ENCODE peak calls at places on chromosomes 12 and 14, in four cellular contexts. Z is PC-3, F is hepatocyte, C is pancreas. I is an unnamed sample.

GRCh38 chr12:53844989-53845836 is 93.4 kb upstream of the HOXC13 start:
- DNase-seq in Z (peak; percentile 97), F (no peak), C (no peak), I (no peak)

GRCh38 chr12:14057895-14058294 is 76.5 kb upstream of the GRIN2B start:
- DNase-seq in Z (no peak), F (no peak), C (no peak), I (no peak)

GRCh38 chr14:84036863-84037262 is 1493.1 kb upstream of the FLRT2 start:
- DNase-seq in Z (peak; percentile 3), F (no peak), C (no peak), I (no peak)

GRCh38 chr12:100601626-100602025 is 28.1 kb downstream of the GAS2L3 start:
- DNase-seq in Z (no peak), F (no peak), C (no peak), I (no peak)

GRCh38 chr14:92316937-92317336 is 6.0 kb upstream of the SLC24A4 start:
- DNase-seq in Z (peak; percentile 85), F (no peak), C (no peak), I (no peak)

GRCh38 chr12:102569803-102570202 is 89.4 kb upstream of the IGF1 start:
- DNase-seq in Z (no peak), F (no peak), C (no peak), I (no peak)

GRCh38 chr12:113889806-113890581 is 76.1 kb downstream of the RBM19 start:
- DNase-seq in Z (no peak), F (no peak), C (no peak), I (no peak)

GRCh38 chr12:127559349-127560040 is 707.5 kb upstream of the TMEM132C start:
- DNase-seq in Z (peak; percentile 98), F (peak; percentile 25), C (no peak), I (no peak)

GRCh38 chr14:80498533-80498932 is 287.2 kb upstream of the DIO2 start:
- DNase-seq in Z (no peak), F (no peak), C (no peak), I (no peak)

DNA sequence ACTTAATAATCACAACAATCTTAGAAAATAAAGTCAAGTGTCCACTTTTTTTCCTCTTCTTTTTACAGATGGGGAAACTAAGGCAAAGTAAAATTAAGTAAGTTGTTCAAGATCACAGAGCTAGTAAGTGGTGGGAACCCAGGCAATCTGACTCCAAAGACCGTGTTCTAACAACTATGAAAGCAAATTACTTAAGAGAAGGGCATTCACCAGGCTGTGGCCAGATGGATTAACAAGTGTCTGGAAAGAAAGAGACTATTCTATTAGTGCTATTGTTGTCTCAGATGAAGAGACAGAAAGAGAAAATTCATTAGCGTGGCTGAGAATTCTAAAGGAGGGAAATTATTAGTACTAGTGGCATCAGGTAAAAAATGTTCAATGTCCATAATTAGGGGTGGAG is 48.5 kb downstream of the FGD6 start:
- DNase-seq in Z (no peak), F (no peak), C (no peak), I (no peak)
- H3K27ac ChIP-seq in Z (peak overlapping the region; percentile 5), F (peak overlapping the region; percentile 8), C (peak overlapping the region; percentile 48), I (no peak overlapping the region)

GRCh38 chr14:76828339-76829015 is 2.3 kb downstream of the LRRC74A start:
- DNase-seq in Z (no peak), F (no peak), C (peak; percentile 89), I (no peak)
- H3K4me3 ChIP-seq in Z (no peak overlapping the region), F (no peak overlapping the region), C (no peak overlapping the region), I (peak overlapping the region; percentile 22)

GRCh38 chr12:38544357-38545066 is 227.9 kb downstream of the ALG10B start:
- DNase-seq in Z (no peak), F (no peak), C (no peak), I (no peak)
- TF ChIP-seq CTCF in Z (peak; percentile 43), F (no peak), C (no peak), I (no peak)

GRCh38 chr12:122866950-122867607 is 28.8 kb downstream of the VPS37B start:
- DNase-seq in Z (no peak), F (no peak), C (no peak), I (peak; percentile 40)

GRCh38 chr12:122870163-122870842 is 25.6 kb downstream of the VPS37B start:
- DNase-seq in Z (no peak), F (no peak), C (no peak), I (peak; percentile 23)

GRCh38 chr12:122867701-122868461 is 28.0 kb downstream of the VPS37B start:
- DNase-seq in Z (peak; percentile 43), F (no peak), C (peak; percentile 93), I (peak; percentile 54)

GRCh38 chr12:122869207-122869973 is 26.5 kb downstream of the VPS37B start:
- DNase-seq in Z (no peak), F (no peak), C (no peak), I (peak; percentile 8)

GRCh38 chr12:122868471-122869177 is 27.3 kb downstream of the VPS37B start:
- DNase-seq in Z (no peak), F (no peak), C (no peak), I (no peak)
- H3K27ac ChIP-seq in Z (no peak overlapping the region), F (no peak overlapping the region), C (peak overlapping the region; percentile 79), I (peak overlapping the region; percentile 55)

GRCh38 chr14:103520269-103520656 is 2.4 kb downstream of the CKB start:
- DNase-seq in Z (no peak), F (peak; percentile 8), C (no peak), I (no peak)
- H3K4me3 ChIP-seq in Z (no peak overlapping the region), F (peak overlapping the region; percentile 91), C (no peak overlapping the region), I (peak overlapping the region; percentile 75)

GRCh38 chr14:86038401-86038985 is 508.5 kb downstream of the FLRT2 start:
- DNase-seq in Z (peak; percentile 42), F (peak; percentile 77), C (peak; percentile 14), I (no peak)
- TF ChIP-seq CTCF in Z (peak; percentile 60), F (peak; percentile 62), C (peak; percentile 39), I (peak; percentile 31)

GRCh38 chr12:118065380-118065779 is 4.4 kb upstream of the WSB2 start:
- DNase-seq in Z (no peak), F (no peak), C (no peak), I (no peak)
- H3K27ac ChIP-seq in Z (no peak overlapping the region), F (peak overlapping the region; percentile 98), C (no peak overlapping the region), I (no peak overlapping the region)

GRCh38 chr12:131033886-131034482 is 80.3 kb downstream of the ADGRD1 start:
- DNase-seq in Z (no peak), F (no peak), C (no peak), I (no peak)

GRCh38 chr12:131038159-131038558 is 84.5 kb downstream of the ADGRD1 start:
- DNase-seq in Z (no peak), F (no peak), C (no peak), I (no peak)

GRCh38 chr12:131035268-131035681 is 81.6 kb downstream of the ADGRD1 start:
- DNase-seq in Z (no peak), F (no peak), C (no peak), I (no peak)

GRCh38 chr12:131033486-131033885 is 79.8 kb downstream of the ADGRD1 start:
- DNase-seq in Z (no peak), F (no peak), C (no peak), I (no peak)

GRCh38 chr12:131034631-131035267 is 81.0 kb downstream of the ADGRD1 start:
- DNase-seq in Z (no peak), F (no peak), C (no peak), I (no peak)
- H3K4me3 ChIP-seq in Z (no peak overlapping the region), F (no peak overlapping the region), C (no peak overlapping the region), I (no peak overlapping the region)

DNA sequence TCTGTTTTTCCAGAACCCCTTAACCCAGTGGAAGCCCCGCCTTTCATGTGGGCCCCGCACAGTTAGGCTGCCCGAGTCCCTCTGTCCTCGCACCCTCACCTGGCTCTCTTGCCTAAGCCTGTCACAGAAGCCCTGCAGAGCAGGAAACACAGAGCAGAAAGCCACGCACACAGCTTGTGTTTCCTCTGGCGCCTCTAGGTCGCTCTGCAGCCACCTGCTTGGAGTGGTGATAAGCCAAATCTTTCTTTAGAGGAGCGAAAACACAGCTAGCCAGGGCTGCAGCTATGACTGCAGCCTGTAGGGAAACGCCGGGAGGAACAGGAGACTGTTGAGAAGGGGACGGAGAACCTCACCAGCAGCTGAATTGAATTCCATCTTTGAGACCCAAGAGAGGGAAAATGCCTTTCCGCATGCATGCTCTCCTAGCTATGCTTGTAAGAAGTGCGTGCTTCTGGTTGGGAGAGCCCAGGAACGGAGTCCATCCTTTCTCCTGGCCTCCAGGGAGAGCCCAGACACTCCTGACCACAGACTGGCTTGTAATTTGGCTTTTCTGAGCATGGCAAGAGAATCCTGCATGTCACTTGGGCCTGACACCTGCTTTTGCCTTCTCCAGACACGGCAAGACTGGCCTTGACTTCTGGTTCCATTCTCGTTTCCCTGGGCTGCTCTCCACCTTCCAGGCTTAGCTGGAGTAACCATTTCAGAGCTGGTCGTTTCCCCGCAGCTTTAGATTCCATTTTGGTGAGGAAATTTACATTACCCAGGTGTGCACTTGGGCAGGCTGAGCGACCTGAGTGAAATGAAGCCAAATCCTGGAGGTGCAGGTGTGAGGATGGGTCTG is 301.6 kb downstream of the CACNA1C start:
- DNase-seq in Z (no peak), F (no peak), C (no peak), I (no peak)
- TF ChIP-seq CTCF in Z (no peak), F (no peak), C (no peak), I (no peak)

DNA sequence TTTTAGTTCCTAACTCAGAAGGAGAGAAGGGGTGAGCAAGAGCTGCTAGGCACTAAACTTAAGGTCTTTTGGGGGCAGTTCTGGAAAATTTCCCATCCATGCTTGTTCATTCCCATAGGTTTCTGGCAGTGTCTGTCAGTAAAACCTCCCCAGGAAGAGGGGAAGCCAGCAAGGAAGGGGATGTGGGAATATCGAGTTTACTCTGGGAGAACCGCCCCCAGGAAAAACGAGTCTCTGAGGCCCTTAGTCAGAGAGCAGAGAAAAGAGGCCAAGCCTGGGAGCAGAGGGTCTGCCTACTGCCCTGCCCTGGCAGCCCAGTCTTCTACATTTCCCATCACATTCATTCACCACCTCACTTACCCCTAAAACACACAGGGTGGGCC is 55.9 kb downstream of the TMCC3 start:
- DNase-seq in Z (peak; percentile 76), F (no peak), C (no peak), I (no peak)
- H3K27ac ChIP-seq in Z (peak overlapping the region; percentile 82), F (no peak overlapping the region), C (no peak overlapping the region), I (no peak overlapping the region)

I was measured in dorsolateral prefrontal cortex.